ENCODE peak calls at places on chromosomes 13 and 19, in nine cellular contexts. One of them, this sample, is unnamed.

GRCh38 chr13:20206836-20207235 is 14.1 kb upstream of the GJB2 start:
- DNase-seq in activated CD8-positive, alpha-beta T cell treated with anti-CD3 and anti-CD28 coated beads for 36 hours: no peak
- DNase-seq in activated B cell treated with CpG ODN at 0.5 μM for 24 hours: no peak
- DNase-seq in fibroblast of villous mesenchyme: no peak
- DNase-seq in AG04449: no peak
- DNase-seq in esophagus squamous epithelium: no peak
- DNase-seq in HL-60: no peak
- DNase-seq in GM20000: no peak
- DNase-seq in upper lobe of right lung: no peak
- DNase-seq in this sample: no peak

GRCh38 chr19:35232912-35233311 is 4.4 kb upstream of the FAM187B start:
- DNase-seq in fibroblast of villous mesenchyme: no peak
- DNase-seq in HL-60: no peak
- DNase-seq in upper lobe of right lung: no peak
- DNase-seq in AG04449: no peak
- DNase-seq in activated CD8-positive, alpha-beta T cell treated with anti-CD3 and anti-CD28 coated beads for 36 hours: no peak
- DNase-seq in esophagus squamous epithelium: no peak
- DNase-seq in activated B cell treated with CpG ODN at 0.5 μM for 24 hours: no peak
- DNase-seq in GM20000: no peak
- DNase-seq in this sample: no peak

GRCh38 chr13:112434937-112435523 is 58.9 kb downstream of the SPACA7 start:
- DNase-seq in activated CD8-positive, alpha-beta T cell treated with anti-CD3 and anti-CD28 coated beads for 36 hours: no peak
- DNase-seq in HL-60: no peak
- DNase-seq in activated B cell treated with CpG ODN at 0.5 μM for 24 hours: no peak
- DNase-seq in GM20000: no peak
- DNase-seq in AG04449: no peak
- DNase-seq in fibroblast of villous mesenchyme: no peak
- DNase-seq in esophagus squamous epithelium: no peak
- DNase-seq in upper lobe of right lung: no peak
- DNase-seq in this sample: no peak

GRCh38 chr13:21849323-21849722 is 178.4 kb downstream of the FGF9 start:
- DNase-seq in esophagus squamous epithelium: no peak
- DNase-seq in HL-60: peak; percentile 4
- DNase-seq in activated B cell treated with CpG ODN at 0.5 μM for 24 hours: no peak
- DNase-seq in upper lobe of right lung: no peak
- DNase-seq in fibroblast of villous mesenchyme: peak; percentile 37
- DNase-seq in GM20000: peak; percentile 40
- DNase-seq in AG04449: no peak
- DNase-seq in activated CD8-positive, alpha-beta T cell treated with anti-CD3 and anti-CD28 coated beads for 36 hours: peak; percentile 22
- DNase-seq in this sample: no peak

GRCh38 chr19:5692785-5693194 is 2.7 kb downstream of the RPL36 start:
- DNase-seq in fibroblast of villous mesenchyme: no peak
- DNase-seq in activated CD8-positive, alpha-beta T cell treated with anti-CD3 and anti-CD28 coated beads for 36 hours: peak; percentile 24
- DNase-seq in esophagus squamous epithelium: no peak
- DNase-seq in upper lobe of right lung: peak; percentile 54
- DNase-seq in activated B cell treated with CpG ODN at 0.5 μM for 24 hours: no peak
- DNase-seq in HL-60: no peak
- DNase-seq in AG04449: no peak
- DNase-seq in GM20000: no peak
- DNase-seq in this sample: no peak

GRCh38 chr13:109333893-109334651 is 452.3 kb downstream of the IRS2 start:
- DNase-seq in fibroblast of villous mesenchyme: no peak
- DNase-seq in upper lobe of right lung: no peak
- DNase-seq in activated B cell treated with CpG ODN at 0.5 μM for 24 hours: no peak
- DNase-seq in HL-60: no peak
- DNase-seq in GM20000: no peak
- DNase-seq in AG04449: no peak
- DNase-seq in activated CD8-positive, alpha-beta T cell treated with anti-CD3 and anti-CD28 coated beads for 36 hours: no peak
- DNase-seq in esophagus squamous epithelium: no peak
- DNase-seq in this sample: no peak

GRCh38 chr19:3116621-3117020 is 19.2 kb upstream of the GNA15 start:
- DNase-seq in upper lobe of right lung: no peak
- DNase-seq in activated B cell treated with CpG ODN at 0.5 μM for 24 hours: no peak
- DNase-seq in HL-60: no peak
- DNase-seq in AG04449: no peak
- DNase-seq in GM20000: no peak
- DNase-seq in fibroblast of villous mesenchyme: no peak
- DNase-seq in esophagus squamous epithelium: no peak
- DNase-seq in activated CD8-positive, alpha-beta T cell treated with anti-CD3 and anti-CD28 coated beads for 36 hours: no peak
- DNase-seq in this sample: no peak

GRCh38 chr19:7294571-7295212 is 478 bp upstream of the INSR start:
- DNase-seq in activated B cell treated with CpG ODN at 0.5 μM for 24 hours: peak; percentile 21
- DNase-seq in GM20000: peak; percentile 82
- DNase-seq in fibroblast of villous mesenchyme: peak; percentile 44
- DNase-seq in AG04449: no peak
- DNase-seq in esophagus squamous epithelium: no peak
- DNase-seq in upper lobe of right lung: peak; percentile 92
- DNase-seq in HL-60: peak; percentile 85
- DNase-seq in activated CD8-positive, alpha-beta T cell treated with anti-CD3 and anti-CD28 coated beads for 36 hours: peak; percentile 38
- DNase-seq in this sample: no peak

GRCh38 chr19:17448190-17448967 is at the start of gene TMEM221:
- DNase-seq in upper lobe of right lung: peak; percentile 69
- DNase-seq in activated CD8-positive, alpha-beta T cell treated with anti-CD3 and anti-CD28 coated beads for 36 hours: peak; percentile 83
- DNase-seq in activated B cell treated with CpG ODN at 0.5 μM for 24 hours: peak; percentile 49
- DNase-seq in esophagus squamous epithelium: no peak
- DNase-seq in AG04449: no peak
- DNase-seq in fibroblast of villous mesenchyme: no peak
- DNase-seq in HL-60: peak; percentile 32
- DNase-seq in GM20000: peak; percentile 84
- DNase-seq in this sample: no peak

GRCh38 chr13:100610399-100611347 is 22.1 kb upstream of the GGACT start:
- DNase-seq in HL-60: peak; percentile 57
- DNase-seq in GM20000: peak; percentile 41
- DNase-seq in fibroblast of villous mesenchyme: no peak
- DNase-seq in activated B cell treated with CpG ODN at 0.5 μM for 24 hours: no peak
- DNase-seq in AG04449: no peak
- DNase-seq in activated CD8-positive, alpha-beta T cell treated with anti-CD3 and anti-CD28 coated beads for 36 hours: no peak
- DNase-seq in esophagus squamous epithelium: no peak
- DNase-seq in upper lobe of right lung: no peak
- DNase-seq in this sample: no peak

GRCh38 chr19:18984251-18984650 is 43.2 kb upstream of the HOMER3 start:
- DNase-seq in fibroblast of villous mesenchyme: no peak
- DNase-seq in GM20000: no peak
- DNase-seq in activated CD8-positive, alpha-beta T cell treated with anti-CD3 and anti-CD28 coated beads for 36 hours: no peak
- DNase-seq in AG04449: no peak
- DNase-seq in esophagus squamous epithelium: no peak
- DNase-seq in upper lobe of right lung: no peak
- DNase-seq in activated B cell treated with CpG ODN at 0.5 μM for 24 hours: no peak
- DNase-seq in HL-60: no peak
- DNase-seq in this sample: no peak

GRCh38 chr13:80338781-80339577 is 1.9 kb downstream of the SPRY2 start:
- DNase-seq in AG04449: peak; percentile 47
- DNase-seq in GM20000: peak; percentile 54
- DNase-seq in HL-60: peak; percentile 77
- DNase-seq in upper lobe of right lung: peak; percentile 91
- DNase-seq in activated B cell treated with CpG ODN at 0.5 μM for 24 hours: peak; percentile 24
- DNase-seq in esophagus squamous epithelium: peak; percentile 6
- DNase-seq in activated CD8-positive, alpha-beta T cell treated with anti-CD3 and anti-CD28 coated beads for 36 hours: peak; percentile 54
- DNase-seq in fibroblast of villous mesenchyme: peak; percentile 90
- DNase-seq in this sample: peak; percentile 57

GRCh38 chr13:76293346-76293745 is 592.9 kb downstream of the KCTD12 start:
- DNase-seq in activated B cell treated with CpG ODN at 0.5 μM for 24 hours: no peak
- DNase-seq in AG04449: no peak
- DNase-seq in esophagus squamous epithelium: no peak
- DNase-seq in activated CD8-positive, alpha-beta T cell treated with anti-CD3 and anti-CD28 coated beads for 36 hours: no peak
- DNase-seq in fibroblast of villous mesenchyme: peak; percentile 34
- DNase-seq in HL-60: no peak
- DNase-seq in upper lobe of right lung: no peak
- DNase-seq in GM20000: no peak
- DNase-seq in this sample: no peak

GRCh38 chr19:43768273-43769050 is 12.3 kb downstream of the KCNN4 start:
- DNase-seq in esophagus squamous epithelium: no peak
- DNase-seq in AG04449: no peak
- DNase-seq in upper lobe of right lung: peak; percentile 76
- DNase-seq in activated B cell treated with CpG ODN at 0.5 μM for 24 hours: no peak
- DNase-seq in activated CD8-positive, alpha-beta T cell treated with anti-CD3 and anti-CD28 coated beads for 36 hours: no peak
- DNase-seq in HL-60: peak; percentile 91
- DNase-seq in fibroblast of villous mesenchyme: no peak
- DNase-seq in GM20000: no peak
- DNase-seq in this sample: no peak

GRCh38 chr19:48489608-48490216 is 20.5 kb downstream of the CYTH2 start:
- DNase-seq in HL-60: peak; percentile 69
- DNase-seq in esophagus squamous epithelium: no peak
- DNase-seq in activated CD8-positive, alpha-beta T cell treated with anti-CD3 and anti-CD28 coated beads for 36 hours: peak; percentile 86
- DNase-seq in upper lobe of right lung: peak; percentile 90
- DNase-seq in AG04449: no peak
- DNase-seq in activated B cell treated with CpG ODN at 0.5 μM for 24 hours: peak; percentile 82
- DNase-seq in GM20000: peak; percentile 90
- DNase-seq in fibroblast of villous mesenchyme: peak; percentile 54
- DNase-seq in this sample: peak; percentile 58

GRCh38 chr19:19464339-19465098 is 50.8 kb downstream of the TSSK6 start:
- DNase-seq in activated B cell treated with CpG ODN at 0.5 μM for 24 hours: no peak
- DNase-seq in GM20000: no peak
- DNase-seq in fibroblast of villous mesenchyme: peak; percentile 65
- DNase-seq in AG04449: no peak
- DNase-seq in upper lobe of right lung: no peak
- DNase-seq in esophagus squamous epithelium: no peak
- DNase-seq in HL-60: no peak
- DNase-seq in activated CD8-positive, alpha-beta T cell treated with anti-CD3 and anti-CD28 coated beads for 36 hours: no peak
- DNase-seq in this sample: no peak

GRCh38 chr19:17332677-17333581 is 1.7 kb downstream of the ANO8 start:
- DNase-seq in fibroblast of villous mesenchyme: peak; percentile 63
- DNase-seq in AG04449: no peak
- DNase-seq in activated CD8-positive, alpha-beta T cell treated with anti-CD3 and anti-CD28 coated beads for 36 hours: peak; percentile 80
- DNase-seq in esophagus squamous epithelium: no peak
- DNase-seq in GM20000: peak; percentile 60
- DNase-seq in upper lobe of right lung: no peak
- DNase-seq in HL-60: peak; percentile 31
- DNase-seq in activated B cell treated with CpG ODN at 0.5 μM for 24 hours: no peak
- DNase-seq in this sample: no peak

GRCh38 chr13:74661851-74662250 is 527.6 kb upstream of the KLF12 start:
- DNase-seq in activated B cell treated with CpG ODN at 0.5 μM for 24 hours: no peak
- DNase-seq in upper lobe of right lung: no peak
- DNase-seq in GM20000: no peak
- DNase-seq in HL-60: no peak
- DNase-seq in activated CD8-positive, alpha-beta T cell treated with anti-CD3 and anti-CD28 coated beads for 36 hours: no peak
- DNase-seq in esophagus squamous epithelium: no peak
- DNase-seq in AG04449: peak; percentile 17
- DNase-seq in fibroblast of villous mesenchyme: peak; percentile 16
- DNase-seq in this sample: no peak

GRCh38 chr13:24491853-24492252 is 20.7 kb downstream of the PARP4 start:
- DNase-seq in HL-60: no peak
- DNase-seq in esophagus squamous epithelium: no peak
- DNase-seq in GM20000: no peak
- DNase-seq in upper lobe of right lung: no peak
- DNase-seq in fibroblast of villous mesenchyme: no peak
- DNase-seq in activated CD8-positive, alpha-beta T cell treated with anti-CD3 and anti-CD28 coated beads for 36 hours: no peak
- DNase-seq in activated B cell treated with CpG ODN at 0.5 μM for 24 hours: no peak
- DNase-seq in AG04449: no peak
- DNase-seq in this sample: no peak

GRCh38 chr13:113816925-113817859 is 46.7 kb downstream of the GAS6 start:
- DNase-seq in fibroblast of villous mesenchyme: peak; percentile 86
- DNase-seq in HL-60: peak; percentile 58
- DNase-seq in upper lobe of right lung: peak; percentile 92
- DNase-seq in GM20000: peak; percentile 90
- DNase-seq in AG04449: no peak
- DNase-seq in activated CD8-positive, alpha-beta T cell treated with anti-CD3 and anti-CD28 coated beads for 36 hours: peak; percentile 95
- DNase-seq in activated B cell treated with CpG ODN at 0.5 μM for 24 hours: peak; percentile 69
- DNase-seq in esophagus squamous epithelium: peak; percentile 59
- DNase-seq in this sample: peak; percentile 87
- TF ChIP-seq CTCF in fibroblast of villous mesenchyme: peak; percentile 86
- TF ChIP-seq CTCF in HL-60: peak; percentile 22
- TF ChIP-seq CTCF in upper lobe of right lung: peak; percentile 87
- TF ChIP-seq CTCF in GM20000: peak; percentile 57
- TF ChIP-seq CTCF in AG04449: peak; percentile 91
- TF ChIP-seq CTCF in activated CD8-positive, alpha-beta T cell treated with anti-CD3 and anti-CD28 coated beads for 36 hours: peak; percentile 83
- TF ChIP-seq CTCF in activated B cell treated with CpG ODN at 0.5 μM for 24 hours: no peak
- TF ChIP-seq CTCF in esophagus squamous epithelium: peak; percentile 77
- TF ChIP-seq CTCF in this sample: no peak

GRCh38 chr13:45216193-45216592 is 15.3 kb upstream of the KCTD4 start:
- DNase-seq in activated B cell treated with CpG ODN at 0.5 μM for 24 hours: no peak
- DNase-seq in HL-60: no peak
- DNase-seq in activated CD8-positive, alpha-beta T cell treated with anti-CD3 and anti-CD28 coated beads for 36 hours: no peak
- DNase-seq in GM20000: no peak
- DNase-seq in upper lobe of right lung: no peak
- DNase-seq in esophagus squamous epithelium: no peak
- DNase-seq in fibroblast of villous mesenchyme: no peak
- DNase-seq in AG04449: no peak
- DNase-seq in this sample: no peak
- TF ChIP-seq CTCF in activated B cell treated with CpG ODN at 0.5 μM for 24 hours: no peak
- TF ChIP-seq CTCF in HL-60: no peak
- TF ChIP-seq CTCF in activated CD8-positive, alpha-beta T cell treated with anti-CD3 and anti-CD28 coated beads for 36 hours: no peak
- TF ChIP-seq CTCF in GM20000: no peak
- TF ChIP-seq CTCF in upper lobe of right lung: no peak
- TF ChIP-seq CTCF in esophagus squamous epithelium: no peak
- TF ChIP-seq CTCF in fibroblast of villous mesenchyme: no peak
- TF ChIP-seq CTCF in AG04449: no peak
- TF ChIP-seq CTCF in this sample: no peak

DNA sequence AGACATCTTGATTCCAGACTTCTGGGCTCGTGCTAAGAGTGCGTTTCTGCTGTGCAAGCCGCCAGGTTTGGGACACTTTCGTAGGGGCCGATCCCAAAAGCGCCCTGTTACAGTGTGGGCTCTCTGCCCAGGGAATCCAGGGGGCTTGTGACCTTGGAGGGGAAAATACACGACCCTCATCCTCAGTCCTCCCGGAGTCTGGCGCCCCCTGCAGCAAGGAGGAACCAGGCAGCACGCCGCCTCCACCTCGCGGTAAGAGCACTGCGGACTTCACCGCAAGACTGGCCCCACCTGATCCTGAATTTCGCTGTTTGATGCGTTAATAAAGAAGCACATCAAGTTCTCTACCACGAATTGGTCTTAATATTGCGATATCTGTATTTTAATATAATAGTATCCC is 5.2 kb downstream of the POLRMT start:
- DNase-seq in GM20000: no peak
- DNase-seq in activated CD8-positive, alpha-beta T cell treated with anti-CD3 and anti-CD28 coated beads for 36 hours: peak; percentile 35
- DNase-seq in fibroblast of villous mesenchyme: no peak
- DNase-seq in HL-60: no peak
- DNase-seq in activated B cell treated with CpG ODN at 0.5 μM for 24 hours: no peak
- DNase-seq in esophagus squamous epithelium: no peak
- DNase-seq in upper lobe of right lung: no peak
- DNase-seq in AG04449: no peak
- DNase-seq in this sample: no peak
- TF ChIP-seq CTCF in GM20000: peak; percentile 19
- TF ChIP-seq CTCF in activated CD8-positive, alpha-beta T cell treated with anti-CD3 and anti-CD28 coated beads for 36 hours: peak; percentile 51
- TF ChIP-seq CTCF in fibroblast of villous mesenchyme: peak; percentile 48
- TF ChIP-seq CTCF in HL-60: no peak
- TF ChIP-seq CTCF in activated B cell treated with CpG ODN at 0.5 μM for 24 hours: no peak
- TF ChIP-seq CTCF in esophagus squamous epithelium: no peak
- TF ChIP-seq CTCF in upper lobe of right lung: peak; percentile 23
- TF ChIP-seq CTCF in AG04449: peak; percentile 43
- TF ChIP-seq CTCF in this sample: no peak

DNA sequence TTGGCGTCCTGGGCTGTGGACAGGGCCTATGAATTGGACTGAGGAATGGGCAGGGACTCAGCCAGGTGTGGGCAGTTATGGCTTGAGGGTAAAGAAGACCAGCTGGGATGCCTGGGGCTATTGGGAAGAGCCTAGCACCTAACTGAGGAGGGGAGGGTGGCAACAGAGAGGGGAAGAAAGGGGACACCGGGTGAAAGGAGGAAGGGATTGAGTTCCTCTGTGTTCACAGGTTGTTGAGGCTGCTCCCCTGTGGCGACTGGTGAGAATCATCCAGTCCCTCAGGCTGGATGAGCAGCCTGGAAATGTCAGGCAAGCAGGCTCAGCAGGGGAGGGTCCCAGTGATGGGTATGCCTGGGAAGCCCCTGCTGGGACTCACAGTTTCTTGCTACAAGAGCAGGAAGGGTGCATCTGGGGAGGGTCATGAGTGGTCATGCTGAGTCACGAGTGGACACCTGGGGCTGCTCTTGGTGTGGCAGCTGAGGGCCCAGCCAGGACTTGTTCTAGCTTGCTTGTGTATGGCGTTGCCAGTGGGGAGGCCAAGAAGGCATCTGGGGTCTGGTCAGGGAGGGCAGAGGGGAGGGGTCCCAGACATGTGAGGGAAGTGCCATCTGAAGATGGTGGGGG is 1.4 kb downstream of the ZNF324 start:
- DNase-seq in AG04449: no peak
- DNase-seq in esophagus squamous epithelium: no peak
- DNase-seq in fibroblast of villous mesenchyme: no peak
- DNase-seq in GM20000: peak; percentile 25
- DNase-seq in HL-60: peak; percentile 30
- DNase-seq in activated B cell treated with CpG ODN at 0.5 μM for 24 hours: no peak
- DNase-seq in activated CD8-positive, alpha-beta T cell treated with anti-CD3 and anti-CD28 coated beads for 36 hours: no peak
- DNase-seq in upper lobe of right lung: no peak
- DNase-seq in this sample: no peak
- TF ChIP-seq CTCF in AG04449: no peak
- TF ChIP-seq CTCF in esophagus squamous epithelium: no peak
- TF ChIP-seq CTCF in fibroblast of villous mesenchyme: no peak
- TF ChIP-seq CTCF in GM20000: no peak
- TF ChIP-seq CTCF in HL-60: no peak
- TF ChIP-seq CTCF in activated B cell treated with CpG ODN at 0.5 μM for 24 hours: no peak
- TF ChIP-seq CTCF in activated CD8-positive, alpha-beta T cell treated with anti-CD3 and anti-CD28 coated beads for 36 hours: no peak
- TF ChIP-seq CTCF in upper lobe of right lung: no peak
- TF ChIP-seq CTCF in this sample: no peak